ENCODE peak calls at places on chromosomes 5 and 9, in nine cellular contexts. One of them, this sample, is unnamed.

GRCh38 chr5:77893225-77893860 is 117.2 kb upstream of the TBCA start:
- DNase-seq in foreskin fibroblast: peak; percentile 96
- DNase-seq in activated gamma-delta T cell treated with Interleukin-2 at 50 U/mL for 16 hours: no peak
- DNase-seq in Right ventricle myocardium inferior: no peak
- DNase-seq in cardiac fibroblast: peak; percentile 97
- DNase-seq in HFF-Myc: peak; percentile 85
- DNase-seq in osteocyte: no peak
- DNase-seq in stimulated activated CD8-positive, alpha-beta memory T cell treated with anti-CD3 and anti-CD28 coated beads, Interleukin-2, amount 100 ng/mL, for 48 hours: peak; percentile 8
- DNase-seq in effector memory CD8-positive, alpha-beta T cell: no peak
- DNase-seq in this sample: peak; percentile 84

GRCh38 chr9:119117409-119117808 is 251.8 kb downstream of the BRINP1 start:
- DNase-seq in foreskin fibroblast: no peak
- DNase-seq in activated gamma-delta T cell treated with Interleukin-2 at 50 U/mL for 16 hours: no peak
- DNase-seq in Right ventricle myocardium inferior: peak; percentile 21
- DNase-seq in cardiac fibroblast: no peak
- DNase-seq in HFF-Myc: no peak
- DNase-seq in osteocyte: no peak
- DNase-seq in stimulated activated CD8-positive, alpha-beta memory T cell treated with anti-CD3 and anti-CD28 coated beads, Interleukin-2, amount 100 ng/mL, for 48 hours: no peak
- DNase-seq in effector memory CD8-positive, alpha-beta T cell: no peak
- DNase-seq in this sample: no peak

GRCh38 chr9:4415281-4415680 is 75.0 kb upstream of the SLC1A1 start:
- DNase-seq in foreskin fibroblast: no peak
- DNase-seq in activated gamma-delta T cell treated with Interleukin-2 at 50 U/mL for 16 hours: no peak
- DNase-seq in Right ventricle myocardium inferior: no peak
- DNase-seq in cardiac fibroblast: no peak
- DNase-seq in HFF-Myc: no peak
- DNase-seq in osteocyte: no peak
- DNase-seq in stimulated activated CD8-positive, alpha-beta memory T cell treated with anti-CD3 and anti-CD28 coated beads, Interleukin-2, amount 100 ng/mL, for 48 hours: no peak
- DNase-seq in effector memory CD8-positive, alpha-beta T cell: no peak
- DNase-seq in this sample: no peak

GRCh38 chr9:129586647-129587046 is 34.3 kb downstream of the C9orf50 start:
- DNase-seq in foreskin fibroblast: peak; percentile 49
- DNase-seq in activated gamma-delta T cell treated with Interleukin-2 at 50 U/mL for 16 hours: peak; percentile 50
- DNase-seq in Right ventricle myocardium inferior: peak; percentile 28
- DNase-seq in cardiac fibroblast: no peak
- DNase-seq in HFF-Myc: no peak
- DNase-seq in osteocyte: no peak
- DNase-seq in stimulated activated CD8-positive, alpha-beta memory T cell treated with anti-CD3 and anti-CD28 coated beads, Interleukin-2, amount 100 ng/mL, for 48 hours: no peak
- DNase-seq in effector memory CD8-positive, alpha-beta T cell: no peak
- DNase-seq in this sample: no peak

GRCh38 chr5:32760091-32760509 is 49.0 kb downstream of the NPR3 start:
- DNase-seq in foreskin fibroblast: peak; percentile 79
- DNase-seq in activated gamma-delta T cell treated with Interleukin-2 at 50 U/mL for 16 hours: no peak
- DNase-seq in Right ventricle myocardium inferior: no peak
- DNase-seq in cardiac fibroblast: peak; percentile 95
- DNase-seq in HFF-Myc: peak; percentile 60
- DNase-seq in osteocyte: no peak
- DNase-seq in stimulated activated CD8-positive, alpha-beta memory T cell treated with anti-CD3 and anti-CD28 coated beads, Interleukin-2, amount 100 ng/mL, for 48 hours: no peak
- DNase-seq in effector memory CD8-positive, alpha-beta T cell: no peak
- DNase-seq in this sample: no peak

GRCh38 chr9:26392639-26393038 is 500.0 kb downstream of the CAAP1 start:
- DNase-seq in foreskin fibroblast: no peak
- DNase-seq in activated gamma-delta T cell treated with Interleukin-2 at 50 U/mL for 16 hours: no peak
- DNase-seq in Right ventricle myocardium inferior: no peak
- DNase-seq in cardiac fibroblast: no peak
- DNase-seq in HFF-Myc: no peak
- DNase-seq in osteocyte: no peak
- DNase-seq in stimulated activated CD8-positive, alpha-beta memory T cell treated with anti-CD3 and anti-CD28 coated beads, Interleukin-2, amount 100 ng/mL, for 48 hours: no peak
- DNase-seq in effector memory CD8-positive, alpha-beta T cell: no peak
- DNase-seq in this sample: no peak

GRCh38 chr9:18477121-18477705 is 3.3 kb downstream of the ADAMTSL1 start:
- DNase-seq in foreskin fibroblast: no peak
- DNase-seq in activated gamma-delta T cell treated with Interleukin-2 at 50 U/mL for 16 hours: no peak
- DNase-seq in Right ventricle myocardium inferior: no peak
- DNase-seq in cardiac fibroblast: no peak
- DNase-seq in HFF-Myc: no peak
- DNase-seq in osteocyte: no peak
- DNase-seq in stimulated activated CD8-positive, alpha-beta memory T cell treated with anti-CD3 and anti-CD28 coated beads, Interleukin-2, amount 100 ng/mL, for 48 hours: no peak
- DNase-seq in effector memory CD8-positive, alpha-beta T cell: no peak
- DNase-seq in this sample: no peak

GRCh38 chr5:147403659-147404640 is 105.9 kb downstream of the DPYSL3 start:
- DNase-seq in foreskin fibroblast: peak; percentile 96
- DNase-seq in activated gamma-delta T cell treated with Interleukin-2 at 50 U/mL for 16 hours: no peak
- DNase-seq in Right ventricle myocardium inferior: no peak
- DNase-seq in cardiac fibroblast: peak; percentile 98
- DNase-seq in HFF-Myc: peak; percentile 86
- DNase-seq in osteocyte: no peak
- DNase-seq in stimulated activated CD8-positive, alpha-beta memory T cell treated with anti-CD3 and anti-CD28 coated beads, Interleukin-2, amount 100 ng/mL, for 48 hours: no peak
- DNase-seq in effector memory CD8-positive, alpha-beta T cell: no peak
- DNase-seq in this sample: peak; percentile 92

GRCh38 chr5:159444441-159445082 is 114.3 kb upstream of the IL12B start:
- DNase-seq in foreskin fibroblast: peak; percentile 48
- DNase-seq in activated gamma-delta T cell treated with Interleukin-2 at 50 U/mL for 16 hours: no peak
- DNase-seq in Right ventricle myocardium inferior: no peak
- DNase-seq in cardiac fibroblast: peak; percentile 79
- DNase-seq in HFF-Myc: no peak
- DNase-seq in osteocyte: no peak
- DNase-seq in stimulated activated CD8-positive, alpha-beta memory T cell treated with anti-CD3 and anti-CD28 coated beads, Interleukin-2, amount 100 ng/mL, for 48 hours: no peak
- DNase-seq in effector memory CD8-positive, alpha-beta T cell: peak; percentile 10
- DNase-seq in this sample: no peak

GRCh38 chr5:67234671-67235176 is 38.1 kb upstream of the CD180 start:
- DNase-seq in foreskin fibroblast: peak; percentile 68
- DNase-seq in activated gamma-delta T cell treated with Interleukin-2 at 50 U/mL for 16 hours: no peak
- DNase-seq in Right ventricle myocardium inferior: peak; percentile 73
- DNase-seq in cardiac fibroblast: peak; percentile 92
- DNase-seq in HFF-Myc: peak; percentile 69
- DNase-seq in osteocyte: no peak
- DNase-seq in stimulated activated CD8-positive, alpha-beta memory T cell treated with anti-CD3 and anti-CD28 coated beads, Interleukin-2, amount 100 ng/mL, for 48 hours: no peak
- DNase-seq in effector memory CD8-positive, alpha-beta T cell: no peak
- DNase-seq in this sample: peak; percentile 75

GRCh38 chr5:68875351-68875750 is 218.5 kb upstream of the SLC30A5 start:
- DNase-seq in foreskin fibroblast: no peak
- DNase-seq in activated gamma-delta T cell treated with Interleukin-2 at 50 U/mL for 16 hours: peak; percentile 23
- DNase-seq in Right ventricle myocardium inferior: no peak
- DNase-seq in cardiac fibroblast: no peak
- DNase-seq in HFF-Myc: no peak
- DNase-seq in osteocyte: no peak
- DNase-seq in stimulated activated CD8-positive, alpha-beta memory T cell treated with anti-CD3 and anti-CD28 coated beads, Interleukin-2, amount 100 ng/mL, for 48 hours: no peak
- DNase-seq in effector memory CD8-positive, alpha-beta T cell: no peak
- DNase-seq in this sample: no peak

GRCh38 chr9:73038613-73039012 is 85.8 kb upstream of the ALDH1A1 start:
- DNase-seq in foreskin fibroblast: peak; percentile 80
- DNase-seq in activated gamma-delta T cell treated with Interleukin-2 at 50 U/mL for 16 hours: no peak
- DNase-seq in Right ventricle myocardium inferior: peak; percentile 68
- DNase-seq in cardiac fibroblast: peak; percentile 5
- DNase-seq in HFF-Myc: no peak
- DNase-seq in osteocyte: no peak
- DNase-seq in stimulated activated CD8-positive, alpha-beta memory T cell treated with anti-CD3 and anti-CD28 coated beads, Interleukin-2, amount 100 ng/mL, for 48 hours: no peak
- DNase-seq in effector memory CD8-positive, alpha-beta T cell: no peak
- DNase-seq in this sample: no peak

GRCh38 chr5:32357678-32358077 is 44.9 kb upstream of the MTMR12 start:
- DNase-seq in foreskin fibroblast: no peak
- DNase-seq in activated gamma-delta T cell treated with Interleukin-2 at 50 U/mL for 16 hours: no peak
- DNase-seq in Right ventricle myocardium inferior: no peak
- DNase-seq in cardiac fibroblast: no peak
- DNase-seq in HFF-Myc: no peak
- DNase-seq in osteocyte: no peak
- DNase-seq in stimulated activated CD8-positive, alpha-beta memory T cell treated with anti-CD3 and anti-CD28 coated beads, Interleukin-2, amount 100 ng/mL, for 48 hours: no peak
- DNase-seq in effector memory CD8-positive, alpha-beta T cell: no peak
- DNase-seq in this sample: no peak

GRCh38 chr9:101254733-101255473 is 129.9 kb downstream of the BAAT start:
- DNase-seq in foreskin fibroblast: no peak
- DNase-seq in activated gamma-delta T cell treated with Interleukin-2 at 50 U/mL for 16 hours: no peak
- DNase-seq in Right ventricle myocardium inferior: no peak
- DNase-seq in cardiac fibroblast: no peak
- DNase-seq in HFF-Myc: no peak
- DNase-seq in osteocyte: no peak
- DNase-seq in stimulated activated CD8-positive, alpha-beta memory T cell treated with anti-CD3 and anti-CD28 coated beads, Interleukin-2, amount 100 ng/mL, for 48 hours: no peak
- DNase-seq in effector memory CD8-positive, alpha-beta T cell: no peak
- DNase-seq in this sample: no peak

GRCh38 chr9:121678501-121679022 is 27.1 kb downstream of the DAB2IP start:
- DNase-seq in foreskin fibroblast: no peak
- DNase-seq in activated gamma-delta T cell treated with Interleukin-2 at 50 U/mL for 16 hours: no peak
- DNase-seq in Right ventricle myocardium inferior: peak; percentile 40
- DNase-seq in cardiac fibroblast: no peak
- DNase-seq in HFF-Myc: no peak
- DNase-seq in osteocyte: no peak
- DNase-seq in stimulated activated CD8-positive, alpha-beta memory T cell treated with anti-CD3 and anti-CD28 coated beads, Interleukin-2, amount 100 ng/mL, for 48 hours: no peak
- DNase-seq in effector memory CD8-positive, alpha-beta T cell: no peak
- DNase-seq in this sample: no peak

GRCh38 chr5:2266668-2267240 is 384.0 kb upstream of the IRX4 start:
- DNase-seq in foreskin fibroblast: no peak
- DNase-seq in activated gamma-delta T cell treated with Interleukin-2 at 50 U/mL for 16 hours: no peak
- DNase-seq in Right ventricle myocardium inferior: no peak
- DNase-seq in cardiac fibroblast: no peak
- DNase-seq in HFF-Myc: no peak
- DNase-seq in osteocyte: no peak
- DNase-seq in stimulated activated CD8-positive, alpha-beta memory T cell treated with anti-CD3 and anti-CD28 coated beads, Interleukin-2, amount 100 ng/mL, for 48 hours: no peak
- DNase-seq in effector memory CD8-positive, alpha-beta T cell: no peak
- DNase-seq in this sample: no peak

GRCh38 chr5:132190161-132190817 is 37.4 kb downstream of the P4HA2 start:
- DNase-seq in foreskin fibroblast: peak; percentile 57
- DNase-seq in activated gamma-delta T cell treated with Interleukin-2 at 50 U/mL for 16 hours: peak; percentile 10
- DNase-seq in Right ventricle myocardium inferior: no peak
- DNase-seq in cardiac fibroblast: peak; percentile 78
- DNase-seq in HFF-Myc: peak; percentile 61
- DNase-seq in osteocyte: peak; percentile 36
- DNase-seq in stimulated activated CD8-positive, alpha-beta memory T cell treated with anti-CD3 and anti-CD28 coated beads, Interleukin-2, amount 100 ng/mL, for 48 hours: no peak
- DNase-seq in effector memory CD8-positive, alpha-beta T cell: no peak
- DNase-seq in this sample: peak; percentile 20

GRCh38 chr9:2955616-2956015 is 111.7 kb upstream of the PUM3 start:
- DNase-seq in foreskin fibroblast: no peak
- DNase-seq in activated gamma-delta T cell treated with Interleukin-2 at 50 U/mL for 16 hours: no peak
- DNase-seq in Right ventricle myocardium inferior: no peak
- DNase-seq in cardiac fibroblast: no peak
- DNase-seq in HFF-Myc: no peak
- DNase-seq in osteocyte: no peak
- DNase-seq in stimulated activated CD8-positive, alpha-beta memory T cell treated with anti-CD3 and anti-CD28 coated beads, Interleukin-2, amount 100 ng/mL, for 48 hours: no peak
- DNase-seq in effector memory CD8-positive, alpha-beta T cell: no peak
- DNase-seq in this sample: no peak

GRCh38 chr5:124697912-124698690 is 48.3 kb downstream of the ZNF608 start:
- DNase-seq in foreskin fibroblast: no peak
- DNase-seq in activated gamma-delta T cell treated with Interleukin-2 at 50 U/mL for 16 hours: no peak
- DNase-seq in Right ventricle myocardium inferior: no peak
- DNase-seq in cardiac fibroblast: no peak
- DNase-seq in HFF-Myc: no peak
- DNase-seq in osteocyte: no peak
- DNase-seq in stimulated activated CD8-positive, alpha-beta memory T cell treated with anti-CD3 and anti-CD28 coated beads, Interleukin-2, amount 100 ng/mL, for 48 hours: no peak
- DNase-seq in effector memory CD8-positive, alpha-beta T cell: no peak
- DNase-seq in this sample: no peak

GRCh38 chr9:115442054-115442453 is 324.1 kb upstream of the TNC start:
- DNase-seq in foreskin fibroblast: no peak
- DNase-seq in activated gamma-delta T cell treated with Interleukin-2 at 50 U/mL for 16 hours: no peak
- DNase-seq in Right ventricle myocardium inferior: no peak
- DNase-seq in cardiac fibroblast: peak; percentile 12
- DNase-seq in HFF-Myc: no peak
- DNase-seq in osteocyte: no peak
- DNase-seq in stimulated activated CD8-positive, alpha-beta memory T cell treated with anti-CD3 and anti-CD28 coated beads, Interleukin-2, amount 100 ng/mL, for 48 hours: no peak
- DNase-seq in effector memory CD8-positive, alpha-beta T cell: no peak
- DNase-seq in this sample: no peak

GRCh38 chr5:51632794-51633193 is 249.5 kb downstream of the ISL1 start:
- DNase-seq in foreskin fibroblast: no peak
- DNase-seq in activated gamma-delta T cell treated with Interleukin-2 at 50 U/mL for 16 hours: no peak
- DNase-seq in Right ventricle myocardium inferior: peak; percentile 28
- DNase-seq in cardiac fibroblast: no peak
- DNase-seq in HFF-Myc: peak; percentile 24
- DNase-seq in osteocyte: no peak
- DNase-seq in stimulated activated CD8-positive, alpha-beta memory T cell treated with anti-CD3 and anti-CD28 coated beads, Interleukin-2, amount 100 ng/mL, for 48 hours: no peak
- DNase-seq in effector memory CD8-positive, alpha-beta T cell: no peak
- DNase-seq in this sample: no peak

GRCh38 chr5:32017638-32018429 is 156.3 kb downstream of the GOLPH3 start:
- DNase-seq in foreskin fibroblast: no peak
- DNase-seq in activated gamma-delta T cell treated with Interleukin-2 at 50 U/mL for 16 hours: no peak
- DNase-seq in Right ventricle myocardium inferior: peak; percentile 71
- DNase-seq in cardiac fibroblast: peak; percentile 69
- DNase-seq in HFF-Myc: no peak
- DNase-seq in osteocyte: no peak
- DNase-seq in stimulated activated CD8-positive, alpha-beta memory T cell treated with anti-CD3 and anti-CD28 coated beads, Interleukin-2, amount 100 ng/mL, for 48 hours: no peak
- DNase-seq in effector memory CD8-positive, alpha-beta T cell: no peak
- DNase-seq in this sample: no peak

GRCh38 chr9:70256123-70256551 is 2.6 kb upstream of the SMC5 start:
- DNase-seq in foreskin fibroblast: peak; percentile 39
- DNase-seq in activated gamma-delta T cell treated with Interleukin-2 at 50 U/mL for 16 hours: no peak
- DNase-seq in Right ventricle myocardium inferior: no peak
- DNase-seq in cardiac fibroblast: peak; percentile 91
- DNase-seq in HFF-Myc: peak; percentile 33
- DNase-seq in osteocyte: no peak
- DNase-seq in stimulated activated CD8-positive, alpha-beta memory T cell treated with anti-CD3 and anti-CD28 coated beads, Interleukin-2, amount 100 ng/mL, for 48 hours: no peak
- DNase-seq in effector memory CD8-positive, alpha-beta T cell: no peak
- DNase-seq in this sample: peak; percentile 47

GRCh38 chr9:14908221-14909206 is 1.7 kb downstream of the FREM1 start:
- DNase-seq in foreskin fibroblast: no peak
- DNase-seq in activated gamma-delta T cell treated with Interleukin-2 at 50 U/mL for 16 hours: no peak
- DNase-seq in Right ventricle myocardium inferior: no peak
- DNase-seq in cardiac fibroblast: no peak
- DNase-seq in HFF-Myc: no peak
- DNase-seq in osteocyte: no peak
- DNase-seq in stimulated activated CD8-positive, alpha-beta memory T cell treated with anti-CD3 and anti-CD28 coated beads, Interleukin-2, amount 100 ng/mL, for 48 hours: no peak
- DNase-seq in effector memory CD8-positive, alpha-beta T cell: no peak
- DNase-seq in this sample: no peak

GRCh38 chr5:148729182-148729581 is 74.9 kb upstream of the HTR4 start:
- DNase-seq in foreskin fibroblast: no peak
- DNase-seq in activated gamma-delta T cell treated with Interleukin-2 at 50 U/mL for 16 hours: no peak
- DNase-seq in Right ventricle myocardium inferior: no peak
- DNase-seq in cardiac fibroblast: peak; percentile 28
- DNase-seq in HFF-Myc: no peak
- DNase-seq in osteocyte: no peak
- DNase-seq in stimulated activated CD8-positive, alpha-beta memory T cell treated with anti-CD3 and anti-CD28 coated beads, Interleukin-2, amount 100 ng/mL, for 48 hours: no peak
- DNase-seq in effector memory CD8-positive, alpha-beta T cell: no peak
- DNase-seq in this sample: no peak

GRCh38 chr5:179346875-179347274 is 1.6 kb upstream of the ADAMTS2 start:
- DNase-seq in foreskin fibroblast: no peak
- DNase-seq in activated gamma-delta T cell treated with Interleukin-2 at 50 U/mL for 16 hours: no peak
- DNase-seq in Right ventricle myocardium inferior: no peak
- DNase-seq in cardiac fibroblast: no peak
- DNase-seq in HFF-Myc: no peak
- DNase-seq in osteocyte: no peak
- DNase-seq in stimulated activated CD8-positive, alpha-beta memory T cell treated with anti-CD3 and anti-CD28 coated beads, Interleukin-2, amount 100 ng/mL, for 48 hours: no peak
- DNase-seq in effector memory CD8-positive, alpha-beta T cell: no peak
- DNase-seq in this sample: no peak

GRCh38 chr5:82295144-82295543 is 17.0 kb upstream of the RPS23 start:
- DNase-seq in foreskin fibroblast: no peak
- DNase-seq in activated gamma-delta T cell treated with Interleukin-2 at 50 U/mL for 16 hours: no peak
- DNase-seq in Right ventricle myocardium inferior: no peak
- DNase-seq in cardiac fibroblast: peak; percentile 28
- DNase-seq in HFF-Myc: no peak
- DNase-seq in osteocyte: no peak
- DNase-seq in stimulated activated CD8-positive, alpha-beta memory T cell treated with anti-CD3 and anti-CD28 coated beads, Interleukin-2, amount 100 ng/mL, for 48 hours: no peak
- DNase-seq in effector memory CD8-positive, alpha-beta T cell: no peak
- DNase-seq in this sample: no peak